ENCODE peak calls at places on chromosomes 4 and X, in four cellular contexts. One of them, this sample, is unnamed.

GRCh38 chrX:23246001-23246400 is 88.6 kb upstream of the PTCHD1 start:
- DNase-seq in iPS-NIHi11: no peak
- DNase-seq in SW480: no peak
- DNase-seq in NCI-H2081 treated with DMSO at 0.1 percent for 48 hours: no peak
- DNase-seq in this sample: peak

GRCh38 chr4:10115657-10116624 is 658 bp downstream of the WDR1 start:
- DNase-seq in iPS-NIHi11: peak
- DNase-seq in SW480: peak
- DNase-seq in NCI-H2081 treated with DMSO at 0.1 percent for 48 hours: no peak
- DNase-seq in this sample: peak

GRCh38 chr4:48268956-48269860 is at the start of gene TEC:
- DNase-seq in iPS-NIHi11: peak
- DNase-seq in SW480: peak
- DNase-seq in NCI-H2081 treated with DMSO at 0.1 percent for 48 hours: no peak
- DNase-seq in this sample: peak

GRCh38 chr4:3069661-3070199 is 4.6 kb downstream of the HTT-AS start:
- DNase-seq in iPS-NIHi11: no peak
- DNase-seq in SW480: no peak
- DNase-seq in NCI-H2081 treated with DMSO at 0.1 percent for 48 hours: no peak
- DNase-seq in this sample: no peak

GRCh38 chr4:155807021-155807420 is 48.2 kb downstream of the GUCY1B1 start:
- DNase-seq in iPS-NIHi11: no peak
- DNase-seq in SW480: no peak
- DNase-seq in NCI-H2081 treated with DMSO at 0.1 percent for 48 hours: no peak
- DNase-seq in this sample: no peak

GRCh38 chrX:9656277-9656676 is 109.4 kb downstream of the GPR143 start:
- DNase-seq in iPS-NIHi11: no peak
- DNase-seq in SW480: no peak
- DNase-seq in NCI-H2081 treated with DMSO at 0.1 percent for 48 hours: no peak
- DNase-seq in this sample: no peak

GRCh38 chr4:156633846-156634245 is 337.8 kb downstream of the PDGFC start:
- DNase-seq in iPS-NIHi11: no peak
- DNase-seq in SW480: no peak
- DNase-seq in NCI-H2081 treated with DMSO at 0.1 percent for 48 hours: no peak
- DNase-seq in this sample: no peak

GRCh38 chrX:50638123-50638522 is 167.5 kb upstream of the DGKK start:
- DNase-seq in iPS-NIHi11: no peak
- DNase-seq in SW480: no peak
- DNase-seq in NCI-H2081 treated with DMSO at 0.1 percent for 48 hours: no peak
- DNase-seq in this sample: no peak

GRCh38 chrX:22674947-22675346 is 324.8 kb upstream of the DDX53 start:
- DNase-seq in iPS-NIHi11: no peak
- DNase-seq in SW480: no peak
- DNase-seq in NCI-H2081 treated with DMSO at 0.1 percent for 48 hours: no peak
- DNase-seq in this sample: no peak

GRCh38 chr4:152095701-152096070 is 334.9 kb upstream of the GATB start:
- DNase-seq in iPS-NIHi11: no peak
- DNase-seq in SW480: no peak
- DNase-seq in NCI-H2081 treated with DMSO at 0.1 percent for 48 hours: no peak
- DNase-seq in this sample: no peak

GRCh38 chr4:17166954-17167353 is 268.5 kb upstream of the LDB2 start:
- DNase-seq in iPS-NIHi11: no peak
- DNase-seq in SW480: no peak
- DNase-seq in NCI-H2081 treated with DMSO at 0.1 percent for 48 hours: no peak
- DNase-seq in this sample: peak

GRCh38 chr4:40630335-40631021 is 814 bp upstream of the RBM47 start:
- DNase-seq in iPS-NIHi11: peak
- DNase-seq in SW480: no peak
- DNase-seq in NCI-H2081 treated with DMSO at 0.1 percent for 48 hours: no peak
- DNase-seq in this sample: no peak

GRCh38 chrX:65196758-65197371 is 220.6 kb upstream of the ZC4H2 start:
- DNase-seq in iPS-NIHi11: peak
- DNase-seq in SW480: peak
- DNase-seq in NCI-H2081 treated with DMSO at 0.1 percent for 48 hours: no peak
- DNase-seq in this sample: no peak

GRCh38 chr4:143586080-143586479 is 72.6 kb downstream of the SMARCA5 start:
- DNase-seq in iPS-NIHi11: no peak
- DNase-seq in SW480: no peak
- DNase-seq in NCI-H2081 treated with DMSO at 0.1 percent for 48 hours: no peak
- DNase-seq in this sample: no peak

GRCh38 chr4:126124817-126125216 is 810.1 kb downstream of the FAT4 start:
- DNase-seq in iPS-NIHi11: no peak
- DNase-seq in SW480: no peak
- DNase-seq in NCI-H2081 treated with DMSO at 0.1 percent for 48 hours: no peak
- DNase-seq in this sample: no peak

GRCh38 chr4:156293657-156294297 is 340.1 kb upstream of the CTSO start:
- DNase-seq in iPS-NIHi11: no peak
- DNase-seq in SW480: peak
- DNase-seq in NCI-H2081 treated with DMSO at 0.1 percent for 48 hours: no peak
- DNase-seq in this sample: peak